ENCODE peak calls at places on chromosomes 12 and 14, in five cellular contexts. E, X, F, H and U are unnamed samples.

GRCh38 chr12:103928736-103929050 is 1.5 kb upstream of the HSP90B1 start:
- DNase-seq in H (no peak), F (no peak), X (peak), E (no peak), U (no peak)

GRCh38 chr14:75825147-75825592 is 156.6 kb downstream of the TGFB3 start:
- DNase-seq in F (peak), X (peak), E (no peak), H (no peak), U (no peak)

GRCh38 chr14:77885363-77885762 is 85.5 kb downstream of the ADCK1 start:
- DNase-seq in H (no peak), E (peak), X (no peak), F (no peak), U (no peak)

GRCh38 chr12:117334098-117334497 is 27.3 kb downstream of the NOS1 start:
- DNase-seq in E (no peak), H (no peak), X (no peak), F (no peak), U (no peak)

GRCh38 chr14:71403673-71404072 is 496.4 kb downstream of the PCNX1 start:
- DNase-seq in F (peak), H (peak), X (peak), E (peak), U (peak)

GRCh38 chr12:69846976-69847375 is 21.9 kb downstream of the MYRFL start:
- DNase-seq in F (no peak), H (no peak), X (no peak), E (no peak), U (no peak)

GRCh38 chr12:46354111-46354798 is 18.3 kb downstream of the SLC38A2 start:
- DNase-seq in F (no peak), E (no peak), H (no peak), X (no peak), U (no peak)

GRCh38 chr14:104095426-104096310 is 10.2 kb downstream of the ASPG start:
- DNase-seq in F (no peak), X (no peak), E (no peak), H (no peak), U (no peak)

DNA sequence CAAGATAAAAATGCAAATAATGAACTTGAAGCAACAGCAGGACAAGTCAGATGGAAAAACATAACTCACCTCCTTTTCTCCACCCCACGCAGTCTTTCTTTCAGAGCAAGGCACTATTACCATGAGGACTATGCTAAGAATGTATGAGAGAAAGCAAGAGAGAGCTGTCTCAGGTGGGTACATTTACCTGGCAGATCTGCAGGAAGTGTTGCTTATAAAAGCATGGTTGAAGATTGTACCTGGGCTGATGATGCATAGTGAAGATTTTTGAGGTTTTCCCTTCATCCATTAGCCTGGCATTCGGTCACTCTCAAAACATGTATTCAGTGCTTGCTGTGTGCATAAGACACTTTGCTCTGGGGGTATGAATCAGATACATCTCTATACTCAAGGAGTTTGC is 68.8 kb upstream of the IFNG-AS1 start:
- DNase-seq in F (no peak), X (no peak), H (no peak), E (no peak), U (no peak)
- TF ChIP-seq ZBTB33 in F (no peak), X (no peak), H (no peak), E (no peak), U (no peak)

DNA sequence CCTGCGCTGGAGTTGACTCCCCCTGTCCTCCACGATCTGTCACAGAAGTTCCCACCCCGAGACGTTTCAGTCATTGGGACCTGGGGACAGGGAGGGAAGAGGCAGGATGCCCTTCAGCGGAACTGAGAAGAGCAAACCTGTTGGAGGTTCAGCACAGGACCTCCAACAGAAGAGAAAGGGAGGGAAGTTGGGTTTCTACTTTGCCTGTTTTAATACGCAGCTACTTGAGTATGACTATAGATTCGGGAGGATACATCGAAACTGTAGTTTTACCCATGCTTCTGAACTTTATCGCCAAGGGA is 2.3 kb upstream of the DUSP6 start:
- DNase-seq in X (no peak), H (no peak), E (no peak), F (no peak), U (no peak)
- TF ChIP-seq ZBTB33 in X (no peak), H (no peak), E (no peak), F (no peak), U (no peak)

GRCh38 chr12:55743967-55744931 is 1.3 kb downstream of the GDF11 start:
- DNase-seq in H (no peak), X (no peak), E (peak), F (no peak), U (peak)
- TF ChIP-seq ZBTB33 in H (no peak), X (no peak), E (no peak), F (no peak), U (no peak)

GRCh38 chr12:131671871-131672270 is 39.0 kb upstream of the SFSWAP start:
- DNase-seq in X (no peak), F (no peak), H (no peak), E (no peak), U (no peak)
- TF ChIP-seq ZBTB33 in X (no peak), F (no peak), H (no peak), E (no peak), U (no peak)

GRCh38 chr14:42110167-42110566 is 503.5 kb downstream of the LRFN5 start:
- DNase-seq in H (no peak), E (no peak), X (no peak), F (peak), U (peak)
- TF ChIP-seq ZBTB33 in H (no peak), E (no peak), X (no peak), F (no peak), U (no peak)